ENCODE peak calls at places on chromosomes 7 and 10, in ten cellular contexts. B, X, Z, W, G, I, U, N, Y and S are unnamed samples.

GRCh38 chr10:120749032-120749431 is 102.1 kb upstream of the WDR11 start:
- DNase-seq in B (no peak), X (no peak), Z (no peak), W (no peak), G (no peak), I (no peak), U (no peak), N (no peak), Y (no peak), S (no peak)

GRCh38 chr7:131015131-131015954 is 281.3 kb upstream of the KLF14 start:
- DNase-seq in B (peak; percentile 73), X (no peak), Z (peak; percentile 68), W (no peak), G (peak; percentile 68), I (no peak), U (no peak), N (no peak), Y (no peak), S (no peak)

GRCh38 chr10:42630537-42631134 is 7.7 kb downstream of the ZNF33B start:
- DNase-seq in B (no peak), X (no peak), Z (no peak), W (no peak), G (no peak), I (no peak), U (no peak), N (no peak), Y (no peak), S (no peak)

GRCh38 chr7:78099715-78100477 is 301.3 kb downstream of the PHTF2 start:
- DNase-seq in B (peak; percentile 85), X (no peak), Z (no peak), W (no peak), G (no peak), I (no peak), U (no peak), N (no peak), Y (no peak), S (peak; percentile 12)

GRCh38 chr10:101939273-101939635 is 95.7 kb upstream of the KCNIP2 start:
- DNase-seq in B (peak; percentile 96), X (no peak), Z (no peak), W (no peak), G (peak; percentile 85), I (no peak), U (no peak), N (no peak), Y (no peak), S (peak; percentile 57)

GRCh38 chr7:137975223-137975622 is 26.7 kb downstream of the CREB3L2 start:
- DNase-seq in B (peak; percentile 85), X (no peak), Z (no peak), W (no peak), G (peak; percentile 58), I (no peak), U (peak; percentile 68), N (no peak), Y (no peak), S (no peak)

GRCh38 chr10:60260321-60260720 is 129.4 kb downstream of the ANK3 start:
- DNase-seq in B (no peak), X (peak; percentile 49), Z (no peak), W (no peak), G (no peak), I (no peak), U (no peak), N (no peak), Y (no peak), S (no peak)

GRCh38 chr10:1638889-1639418 is 98.4 kb downstream of the ADARB2 start:
- DNase-seq in B (no peak), X (no peak), Z (no peak), W (no peak), G (no peak), I (no peak), U (no peak), N (no peak), Y (no peak), S (no peak)

GRCh38 chr7:150471886-150472285 is 21.5 kb downstream of the GIMAP8 start:
- DNase-seq in B (no peak), X (no peak), Z (no peak), W (no peak), G (no peak), I (no peak), U (no peak), N (no peak), Y (no peak), S (no peak)
- H3K4me3 ChIP-seq in B (no peak overlapping the region), X (no peak overlapping the region), Z (no peak overlapping the region), W (peak overlapping the region; percentile 46), G (no peak overlapping the region), I (no peak overlapping the region), U (no peak overlapping the region), N (no peak overlapping the region), Y (no peak overlapping the region), S (no peak overlapping the region)

GRCh38 chr10:128540806-128541739 is 414.9 kb upstream of the MKI67 start:
- DNase-seq in B (no peak), X (no peak), Z (peak; percentile 53), W (no peak), G (peak; percentile 12), I (no peak), U (no peak), N (no peak), Y (peak; percentile 83), S (no peak)
- TF ChIP-seq CTCF in B (no peak), X (peak; percentile 15), Z (peak; percentile 65), W (no peak), G (no peak), I (no peak), U (peak; percentile 10), N (no peak), Y (peak; percentile 51), S (peak; percentile 15)

GRCh38 chr10:23157239-23157661 is 34.9 kb upstream of the PTF1A start:
- DNase-seq in B (no peak), X (peak; percentile 44), Z (no peak), W (no peak), G (no peak), I (no peak), U (no peak), N (no peak), Y (no peak), S (peak; percentile 23)

GRCh38 chr10:23157691-23158369 is 34.3 kb upstream of the PTF1A start:
- DNase-seq in B (peak; percentile 39), X (peak; percentile 70), Z (peak; percentile 83), W (no peak), G (peak; percentile 52), I (no peak), U (no peak), N (no peak), Y (peak; percentile 87), S (peak; percentile 45)

GRCh38 chr10:23155166-23155565 is 36.9 kb upstream of the PTF1A start:
- DNase-seq in B (no peak), X (no peak), Z (peak; percentile 64), W (no peak), G (peak; percentile 6), I (no peak), U (no peak), N (no peak), Y (no peak), S (no peak)

GRCh38 chr10:23156447-23157150 is 35.5 kb upstream of the PTF1A start:
- DNase-seq in B (no peak), X (no peak), Z (no peak), W (no peak), G (no peak), I (no peak), U (no peak), N (no peak), Y (no peak), S (no peak)

DNA sequence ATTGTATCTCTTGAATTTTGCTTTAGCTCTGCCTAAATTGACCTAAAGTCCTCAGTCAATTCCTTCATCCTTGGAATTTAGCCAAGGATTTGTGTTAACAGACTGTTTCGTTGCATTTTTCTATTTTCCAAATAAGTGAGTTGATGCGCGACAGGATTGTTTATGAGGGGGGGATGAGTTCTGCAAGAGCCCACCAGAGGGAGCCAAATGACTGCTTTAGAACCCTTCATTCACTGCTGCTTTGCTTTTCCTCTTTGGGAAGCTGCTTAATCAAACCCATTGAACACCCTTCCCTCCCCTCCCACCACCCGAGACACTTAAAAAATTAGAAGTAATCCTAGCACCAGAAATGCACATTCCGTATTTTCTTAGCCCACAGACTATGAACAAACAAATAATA is 33.7 kb upstream of the PTF1A start:
- DNase-seq in B (peak; percentile 58), X (peak; percentile 43), Z (peak; percentile 80), W (no peak), G (peak; percentile 75), I (no peak), U (no peak), N (no peak), Y (peak; percentile 88), S (peak; percentile 25)
- H3K4me3 ChIP-seq in B (no peak overlapping the region), X (peak overlapping the region; percentile 55), Z (peak overlapping the region; percentile 23), W (no peak overlapping the region), G (no peak overlapping the region), I (no peak overlapping the region), U (no peak overlapping the region), N (no peak overlapping the region), Y (peak overlapping the region; percentile 42), S (no peak overlapping the region)

DNA sequence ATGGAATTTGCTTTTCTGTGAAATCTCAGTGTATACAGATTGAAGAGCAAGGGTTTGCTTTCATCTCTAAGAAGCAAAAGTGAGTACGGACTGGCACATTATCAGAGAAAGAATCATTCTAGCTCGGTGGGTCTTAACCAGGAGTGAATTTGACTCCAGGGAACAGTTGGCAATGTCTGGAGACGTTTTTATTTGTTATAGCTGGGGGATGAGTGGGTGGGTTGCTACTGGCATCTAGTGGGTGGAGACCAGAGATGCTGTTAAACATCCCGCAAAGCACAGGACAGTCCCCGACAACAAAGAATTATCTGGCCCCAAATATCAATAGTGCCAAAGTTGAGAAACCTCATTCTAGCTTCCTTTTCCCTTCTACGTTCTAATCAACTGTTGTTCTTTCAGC is 43.8 kb upstream of the ATRNL1 start:
- DNase-seq in B (no peak), X (no peak), Z (no peak), W (no peak), G (no peak), I (no peak), U (no peak), N (no peak), Y (no peak), S (no peak)
- TF ChIP-seq CTCF in B (no peak), X (no peak), Z (no peak), W (no peak), G (no peak), I (no peak), U (no peak), N (no peak), Y (peak; percentile 17), S (no peak)

GRCh38 chr10:3935933-3936359 is 150.9 kb upstream of the KLF6 start:
- DNase-seq in B (no peak), X (no peak), Z (no peak), W (no peak), G (peak; percentile 50), I (no peak), U (no peak), N (no peak), Y (no peak), S (peak; percentile 27)
- H3K4me3 ChIP-seq in B (no peak overlapping the region), X (no peak overlapping the region), Z (no peak overlapping the region), W (no peak overlapping the region), G (no peak overlapping the region), I (peak overlapping the region; percentile 7), U (peak overlapping the region; percentile 33), N (peak overlapping the region; percentile 19), Y (no peak overlapping the region), S (peak overlapping the region; percentile 4)